ENCODE peak calls at places on chromosome 16, in five cellular contexts. Z is AG10803, U is fibroblast of lung, L is foreskin fibroblast, S is heart right ventricle. X is an unnamed sample.

GRCh38 chr16:57653936-57654335 is 14.2 kb upstream of the ADGRG3 start:
- DNase-seq in Z (no peak), U (no peak), L (no peak), S (no peak), X (no peak)

GRCh38 chr16:30786936-30787612 is at the start of gene ZNF629:
- DNase-seq in S (peak), Z (peak), U (peak), L (peak), X (no peak)

GRCh38 chr16:57093845-57094564 is 1.6 kb downstream of the CPNE2 start:
- DNase-seq in S (no peak), Z (no peak), L (no peak), U (no peak), X (no peak)

GRCh38 chr16:66220766-66221165 is 145.7 kb upstream of the CDH5 start:
- DNase-seq in S (no peak), Z (no peak), L (no peak), U (no peak), X (no peak)

GRCh38 chr16:63682844-63683243 is 1439.0 kb downstream of the CDH11 start:
- DNase-seq in Z (no peak), S (no peak), L (no peak), U (no peak), X (no peak)

GRCh38 chr16:10981697-10982216 is 37.4 kb downstream of the CLEC16A start:
- DNase-seq in L (no peak), Z (no peak), U (no peak), S (no peak), X (no peak)

GRCh38 chr16:74305978-74306784 is 9.6 kb downstream of the PSMD7 start:
- DNase-seq in U (no peak), Z (no peak), L (no peak), S (no peak), X (no peak)

GRCh38 chr16:72877374-72878028 is 170.4 kb downstream of the ZFHX3 start:
- DNase-seq in L (peak), Z (peak), S (no peak), U (peak), X (no peak)

GRCh38 chr16:51067352-51067751 is 83.7 kb downstream of the SALL1 start:
- DNase-seq in U (no peak), L (no peak), S (no peak), Z (no peak), X (no peak)

GRCh38 chr16:88390760-88391496 is 8.2 kb downstream of the ZNF469 start:
- DNase-seq in U (no peak), Z (no peak), S (peak), L (no peak), X (no peak)

GRCh38 chr16:69064164-69064563 is 41.3 kb upstream of the HAS3 start:
- DNase-seq in U (no peak), L (peak), Z (no peak), S (no peak), X (no peak)

GRCh38 chr16:55651841-55652824 is 3.7 kb upstream of the SLC6A2 start:
- DNase-seq in L (no peak), Z (no peak), S (no peak), U (no peak), X (no peak)

GRCh38 chr16:46830417-46830901 is 521 bp downstream of the C16orf87 start:
- DNase-seq in S (peak), U (peak), L (peak), Z (peak), X (no peak)

GRCh38 chr16:68384293-68385255 is 63.7 kb downstream of the SMPD3 start:
- DNase-seq in L (no peak), Z (no peak), S (no peak), U (no peak), X (no peak)

GRCh38 chr16:10736926-10737625 is 6.6 kb upstream of the NUBP1 start:
- DNase-seq in Z (peak), S (peak), L (peak), U (peak), X (peak)

DNA sequence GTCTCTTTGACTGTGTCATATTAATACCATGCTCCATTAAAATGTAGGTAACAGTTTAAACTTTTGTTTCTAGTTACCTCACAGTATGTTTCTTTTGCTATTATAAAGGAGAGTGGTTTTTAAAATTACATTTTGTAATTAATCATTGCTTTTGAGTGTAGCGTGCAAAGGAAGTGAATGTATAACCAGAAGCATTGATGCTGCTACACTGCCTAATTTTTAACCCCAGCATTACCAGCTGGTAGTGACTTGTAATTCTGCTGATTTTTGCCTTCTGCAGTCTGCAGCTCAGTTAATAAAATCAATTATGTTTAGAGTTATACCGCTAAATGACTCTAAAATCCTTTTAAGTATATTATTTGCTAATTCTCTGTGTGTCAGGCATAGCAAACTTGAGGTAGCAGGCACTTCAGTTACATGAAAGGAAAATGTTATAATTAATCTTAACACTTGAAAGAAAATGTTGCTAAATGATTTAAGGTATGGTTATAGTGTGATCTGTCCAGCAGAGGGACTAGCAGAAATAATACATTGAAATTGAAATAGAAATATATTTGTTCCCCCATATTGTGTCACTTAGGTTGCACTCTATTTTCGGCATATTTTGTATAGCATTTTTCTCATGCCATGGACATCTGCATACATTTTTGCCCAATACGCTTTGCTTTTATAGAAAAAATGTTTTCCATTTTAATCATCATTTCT is 388.5 kb downstream of the CNTNAP4 start:
- DNase-seq in U (no peak), L (no peak), S (no peak), Z (no peak), X (no peak)
- TF ChIP-seq CTCF in U (no peak), L (no peak), S (no peak), Z (no peak), X (no peak)

DNA sequence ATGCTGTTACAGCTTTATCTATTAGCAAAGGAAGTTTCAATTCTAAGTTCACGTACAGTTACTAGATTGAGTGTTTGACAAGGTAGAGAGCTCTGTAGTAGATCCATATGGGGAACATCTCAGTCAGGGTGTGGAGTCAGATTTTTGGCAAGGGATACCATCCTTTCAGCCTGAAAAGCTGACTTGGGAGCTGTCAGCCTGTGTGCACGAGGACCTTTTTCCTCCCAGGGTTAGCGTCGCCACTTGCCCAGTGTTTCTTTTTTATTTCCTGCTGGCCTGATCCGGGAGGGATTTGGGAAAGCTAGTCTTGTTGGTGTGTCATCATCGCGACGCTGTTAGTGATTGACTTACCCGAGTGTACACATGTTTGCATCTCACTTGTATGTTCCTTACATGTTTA is 29.5 kb downstream of the WWOX start:
- DNase-seq in Z (no peak), U (no peak), S (peak), L (no peak), X (no peak)
- H3K4me3 ChIP-seq in Z (no peak), U (no peak), S (no peak), L (no peak), X (no peak)

DNA sequence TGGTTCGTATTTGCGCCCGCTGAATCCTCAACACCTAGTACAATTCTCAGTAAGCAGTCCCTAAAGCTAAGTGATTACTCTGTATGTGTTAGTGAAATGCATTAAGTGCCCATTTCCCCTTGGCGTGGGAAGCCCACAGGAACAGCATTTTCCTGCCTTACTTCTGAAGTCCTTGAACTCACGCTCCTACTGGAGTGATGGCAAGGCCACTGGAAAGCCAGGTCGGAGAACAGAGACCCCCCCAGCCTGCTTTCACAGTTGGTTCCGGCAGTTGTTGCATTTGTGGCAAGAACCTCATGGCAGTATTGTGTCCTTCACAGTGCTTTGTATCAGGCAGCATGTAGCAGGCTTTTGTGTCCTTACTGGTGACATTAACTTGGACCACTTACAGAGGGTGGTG is 340.7 kb downstream of the CDH13 start:
- DNase-seq in Z (no peak), S (no peak), U (no peak), L (no peak), X (no peak)
- TF ChIP-seq CTCF in Z (no peak), S (no peak), U (no peak), L (no peak), X (no peak)

GRCh38 chr16:81449899-81450608 is 5.4 kb downstream of the CMIP start:
- DNase-seq in U (no peak), S (no peak), L (no peak), Z (no peak), X (no peak)
- H3K4me3 ChIP-seq in U (no peak), S (no peak), L (no peak), Z (no peak), X (no peak)

DNA sequence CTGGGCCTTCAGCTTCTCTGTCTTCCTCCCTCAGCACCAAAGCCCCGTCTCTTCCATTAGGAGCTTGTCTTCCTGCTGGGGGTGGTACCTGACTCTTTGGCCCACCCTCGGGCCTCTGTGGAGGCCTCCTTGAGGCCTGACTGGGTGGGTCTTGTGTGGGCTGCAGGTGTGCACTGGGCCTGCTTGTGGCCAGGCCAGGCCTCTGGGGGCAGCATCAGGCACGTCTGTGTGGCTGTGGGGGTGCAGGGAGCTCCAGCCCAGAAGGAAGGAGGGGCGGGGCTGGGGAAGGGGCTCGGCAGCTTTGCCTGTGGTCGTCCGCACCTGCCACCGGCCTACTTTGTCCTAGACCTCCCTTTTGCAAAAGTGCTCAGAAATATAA is 7.0 kb downstream of the PIGQ start:
- DNase-seq in U (no peak), Z (no peak), L (no peak), S (no peak), X (no peak)
- TF ChIP-seq CTCF in U (no peak), Z (no peak), L (no peak), S (no peak), X (peak)

GRCh38 chr16:83624436-83625120 is 183.2 kb upstream of the HSBP1 start:
- DNase-seq in S (no peak), L (no peak), U (no peak), Z (no peak), X (no peak)
- H3K4me3 ChIP-seq in S (no peak), L (no peak), U (no peak), Z (no peak), X (no peak)

GRCh38 chr16:82027629-82028035 is 7.4 kb upstream of the HSD17B2 start:
- DNase-seq in Z (no peak), U (no peak), S (no peak), L (no peak), X (no peak)

GRCh38 chr16:82034981-82035612 is at the start of gene HSD17B2:
- DNase-seq in Z (peak), U (peak), S (no peak), L (peak), X (no peak)

GRCh38 chr16:82033006-82033405 is 2.0 kb upstream of the HSD17B2 start:
- DNase-seq in L (no peak), Z (no peak), U (no peak), S (no peak), X (no peak)

GRCh38 chr16:82033683-82034300 is 1.3 kb upstream of the HSD17B2 start:
- DNase-seq in L (no peak), S (no peak), U (no peak), Z (no peak), X (no peak)

DNA sequence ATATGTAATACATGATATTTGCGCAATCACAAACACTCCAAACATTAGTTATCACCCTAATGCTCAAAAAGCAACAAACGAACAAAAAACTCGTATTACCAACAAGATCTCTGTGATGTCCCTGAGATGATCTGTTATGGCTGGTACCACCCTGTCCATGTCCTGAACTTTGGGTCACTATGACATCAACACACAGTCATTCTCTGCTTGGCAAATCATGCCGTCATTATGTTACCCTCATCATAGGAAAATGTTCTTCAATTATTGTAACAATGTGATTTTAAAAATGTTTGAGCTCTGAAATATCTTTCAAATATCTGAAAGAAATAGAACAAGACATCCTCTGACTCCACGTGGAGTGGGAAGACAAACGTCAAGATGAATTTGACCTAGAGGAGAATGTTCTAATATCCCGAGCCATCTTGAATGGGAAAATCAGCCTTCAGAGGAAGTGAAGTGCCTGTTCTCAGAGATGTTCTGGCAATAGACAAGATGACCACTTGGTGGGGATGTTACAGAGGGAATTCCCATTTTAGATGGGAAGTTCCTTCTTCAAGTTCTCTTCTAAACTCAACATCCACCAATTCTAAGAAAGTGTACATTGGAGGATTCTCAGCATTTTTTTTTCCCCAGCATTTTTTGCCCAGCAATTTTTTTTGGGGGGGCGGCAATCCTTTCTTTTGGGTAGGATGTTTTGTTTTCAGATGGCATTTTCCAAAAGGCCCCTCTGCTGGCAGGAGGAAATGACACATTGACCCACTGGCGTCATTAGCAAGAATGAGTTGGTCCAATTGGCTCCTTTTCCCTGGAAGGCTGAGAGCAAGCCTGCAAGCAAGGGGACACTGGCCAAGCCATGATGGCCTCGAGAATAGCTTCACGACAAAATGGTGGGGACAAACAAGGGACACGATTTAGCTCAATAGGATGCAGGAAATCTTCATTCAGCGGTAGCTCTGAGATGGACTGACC is 3.7 kb upstream of the HSD17B2 start:
- DNase-seq in L (peak), U (peak), S (no peak), Z (peak), X (peak)
- TF ChIP-seq CTCF in L (peak), U (peak), S (peak), Z (peak), X (peak)

DNA sequence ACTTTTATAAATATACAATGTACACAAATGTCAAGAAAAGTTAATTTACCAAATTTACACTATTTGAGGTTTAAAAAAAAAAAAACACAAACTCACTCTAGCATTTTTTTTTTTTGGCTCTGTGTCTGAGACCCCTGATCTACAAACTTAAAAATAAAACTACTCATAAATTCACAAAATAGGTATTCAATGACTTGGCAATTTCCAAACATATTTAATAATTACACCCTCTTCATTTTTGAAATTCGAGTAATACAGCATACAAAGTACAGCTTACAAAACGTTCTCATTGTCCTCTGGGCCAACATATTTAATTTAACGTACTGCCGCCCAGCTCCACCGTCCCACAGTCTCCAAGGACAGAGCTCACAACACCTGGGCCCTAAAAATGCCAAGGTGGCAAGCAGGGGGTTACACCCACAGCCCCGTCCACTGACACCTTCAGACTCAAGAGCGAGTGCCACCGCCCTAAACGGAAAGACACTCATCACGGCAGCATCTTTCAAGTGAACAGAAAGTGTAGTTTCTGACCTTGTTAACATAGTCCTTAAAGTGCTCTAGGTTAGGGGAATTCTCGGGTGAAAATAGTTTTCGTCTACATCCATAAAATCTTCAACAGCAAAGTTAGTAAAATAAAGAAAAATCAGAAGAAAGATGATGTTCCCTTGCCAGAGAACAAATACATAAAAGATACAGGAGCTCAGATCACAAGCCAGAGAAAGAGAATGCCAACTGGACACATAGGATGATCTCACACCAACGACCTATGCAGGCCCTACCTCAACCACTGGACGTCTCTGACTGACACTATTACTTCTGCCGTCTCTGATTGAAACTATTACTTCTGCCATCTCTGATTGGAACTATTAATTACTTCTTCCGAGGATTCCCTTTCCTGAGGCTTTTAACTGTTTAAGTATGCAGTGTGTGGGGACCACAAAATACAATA is 4.2 kb downstream of the ADCY9 start:
- DNase-seq in U (peak), Z (peak), L (peak), S (no peak), X (no peak)
- H3K4me3 ChIP-seq in U (peak), Z (peak), L (peak), S (peak), X (peak)

GRCh38 chr16:85750021-85750826 is 672 bp downstream of the C16orf74 start:
- DNase-seq in U (peak), L (peak), S (peak), Z (peak), X (no peak)
- TF ChIP-seq CTCF in U (no peak), L (no peak), S (no peak), Z (no peak), X (no peak)

DNA sequence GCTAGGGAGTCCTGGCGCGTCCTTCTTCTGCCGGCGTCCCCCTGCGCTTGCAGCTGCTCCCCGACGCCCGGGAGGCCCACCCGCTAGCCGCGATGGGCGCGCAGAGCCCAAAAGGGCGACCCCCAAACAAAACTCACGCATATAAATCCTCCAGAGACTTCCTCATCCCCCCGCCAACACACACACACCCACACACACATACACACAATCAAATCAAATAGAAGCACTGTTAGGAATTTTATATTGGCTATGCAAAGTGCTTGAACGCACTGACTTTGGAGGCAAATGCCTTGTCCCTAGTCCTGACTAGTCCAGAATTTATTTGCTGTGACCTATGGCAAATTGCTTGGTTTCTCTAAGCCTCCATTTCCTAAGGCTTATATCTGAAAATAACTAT is 23.8 kb upstream of the CRYM start:
- DNase-seq in S (no peak), Z (no peak), L (no peak), U (no peak), X (no peak)
- H3K4me3 ChIP-seq in S (peak), Z (peak), L (peak), U (peak), X (peak)